ENCODE peak calls at places on chromosomes 2 and 18, in six cellular contexts. X is esophagus muscularis mucosa, K is K562, J is upper lobe of left lung, O is SK-N-SH, D is GM23338. H is an unnamed sample.

GRCh38 chr2:6780765-6781274 is 84.9 kb downstream of the CMPK2 start:
- DNase-seq in O (peak), X (no peak), J (peak), K (no peak), D (no peak), H (no peak)

GRCh38 chr18:50807199-50807598 is 12.6 kb downstream of the MRO start:
- DNase-seq in K (no peak), J (no peak), D (no peak), O (no peak), X (no peak), H (no peak)

GRCh38 chr2:10658041-10658913 is 31.5 kb downstream of the NOL10 start:
- DNase-seq in J (no peak), X (no peak), K (no peak), O (no peak), D (no peak), H (no peak)

GRCh38 chr2:213806125-213806726 is 522.0 kb downstream of the SPAG16 start:
- DNase-seq in O (peak), K (no peak), D (peak), J (no peak), X (no peak), H (no peak)

GRCh38 chr2:43758738-43759137 is 15.1 kb upstream of the DYNC2LI1 start:
- DNase-seq in X (no peak), D (no peak), J (no peak), K (no peak), O (no peak), H (no peak)

GRCh38 chr2:98508690-98509054 is 64.0 kb downstream of the INPP4A start:
- DNase-seq in O (no peak), K (peak), X (no peak), D (no peak), J (peak), H (no peak)

GRCh38 chr2:226911932-226912331 is 76.1 kb downstream of the RHBDD1 start:
- DNase-seq in K (no peak), D (no peak), J (no peak), X (no peak), O (no peak), H (no peak)

GRCh38 chr2:83103602-83104001 is 1355.5 kb downstream of the SUCLG1 start:
- DNase-seq in D (no peak), X (no peak), J (no peak), O (no peak), K (no peak), H (no peak)

GRCh38 chr2:237556773-237557632 is 9.4 kb upstream of the PRLH start:
- DNase-seq in J (no peak), O (no peak), X (no peak), K (no peak), D (no peak), H (no peak)

GRCh38 chr18:8912348-8913057 is 190.0 kb upstream of the NDUFV2 start:
- DNase-seq in O (no peak), J (peak), K (peak), D (peak), X (peak), H (no peak)

GRCh38 chr2:20521682-20522189 is 74.9 kb downstream of the RHOB start:
- DNase-seq in K (no peak), D (no peak), J (no peak), O (no peak), X (no peak), H (no peak)

GRCh38 chr2:177998006-177998405 is 74.6 kb downstream of the PDE11A start:
- DNase-seq in K (no peak), D (no peak), O (no peak), X (no peak), J (no peak), H (no peak)

GRCh38 chr2:28347596-28347995 is 45.1 kb upstream of the FOSL2 start:
- DNase-seq in O (no peak), K (no peak), J (no peak), D (no peak), X (no peak), H (no peak)

GRCh38 chr2:220779918-220780317 is 792.2 kb downstream of the EPHA4 start:
- DNase-seq in J (no peak), D (no peak), O (no peak), K (no peak), X (no peak), H (no peak)

GRCh38 chr2:235006461-235006860 is 54.6 kb downstream of the SH3BP4 start:
- DNase-seq in D (no peak), X (no peak), J (no peak), O (no peak), K (no peak), H (no peak)

GRCh38 chr2:197345846-197346370 is 35.3 kb upstream of the ANKRD44 start:
- DNase-seq in J (no peak), D (no peak), O (no peak), K (no peak), X (peak), H (no peak)

GRCh38 chr2:212532087-212532486 is 6.5 kb downstream of the ERBB4 start:
- DNase-seq in J (no peak), K (no peak), D (no peak), O (no peak), X (no peak), H (no peak)

GRCh38 chr2:238378230-238379095 is 48.3 kb upstream of the ASB1 start:
- DNase-seq in X (no peak), K (no peak), O (no peak), J (no peak), D (no peak), H (no peak)

GRCh38 chr2:151334082-151334815 is 23.1 kb upstream of the TNFAIP6 start:
- DNase-seq in X (peak), O (peak), K (no peak), D (no peak), J (no peak), H (no peak)

GRCh38 chr2:138239902-138240595 is 261.5 kb upstream of the SPOPL start:
- DNase-seq in J (no peak), O (no peak), K (no peak), X (no peak), D (no peak), H (no peak)

GRCh38 chr18:42414756-42415454 is 459.9 kb downstream of the PIK3C3 start:
- DNase-seq in X (no peak), J (no peak), O (no peak), D (no peak), K (no peak), H (no peak)

DNA sequence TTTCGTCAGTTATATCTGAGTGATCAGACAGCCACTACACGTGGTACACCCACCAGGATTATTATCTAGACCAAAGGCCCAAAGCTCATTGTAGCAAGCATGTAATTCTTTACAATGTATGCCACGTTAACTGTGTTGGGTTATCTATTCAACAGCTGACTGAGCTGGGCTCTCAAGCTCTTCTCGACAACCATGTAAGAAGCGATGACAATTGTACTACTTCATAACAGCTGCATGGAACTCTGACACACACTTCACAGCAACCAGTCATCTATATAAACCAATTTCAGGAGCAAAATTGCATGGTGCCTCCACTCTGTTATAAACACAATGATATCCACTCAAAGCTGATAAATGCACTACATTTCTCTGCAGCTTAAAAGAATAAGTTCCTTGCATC is 701.8 kb downstream of the NR4A2 start:
- DNase-seq in D (no peak), X (no peak), J (no peak), O (no peak), K (no peak), H (no peak)
- TF ChIP-seq POLR2AphosphoS5 in D (no peak), X (no peak), J (no peak), O (no peak), K (no peak), H (no peak)

GRCh38 chr2:207765960-207766582 is 3.6 kb downstream of the FZD5 start:
- DNase-seq in X (no peak), K (peak), J (no peak), D (peak), O (no peak), H (no peak)

GRCh38 chr2:207765541-207765940 is 4.2 kb downstream of the FZD5 start:
- DNase-seq in J (peak), O (no peak), D (peak), X (no peak), K (peak), H (no peak)

GRCh38 chr2:207763308-207763707 is 6.4 kb downstream of the FZD5 start:
- DNase-seq in D (no peak), J (no peak), K (no peak), O (no peak), X (no peak), H (no peak)

GRCh38 chr2:207762146-207762545 is 7.6 kb downstream of the FZD5 start:
- DNase-seq in J (no peak), K (no peak), O (no peak), X (no peak), D (no peak), H (no peak)

DNA sequence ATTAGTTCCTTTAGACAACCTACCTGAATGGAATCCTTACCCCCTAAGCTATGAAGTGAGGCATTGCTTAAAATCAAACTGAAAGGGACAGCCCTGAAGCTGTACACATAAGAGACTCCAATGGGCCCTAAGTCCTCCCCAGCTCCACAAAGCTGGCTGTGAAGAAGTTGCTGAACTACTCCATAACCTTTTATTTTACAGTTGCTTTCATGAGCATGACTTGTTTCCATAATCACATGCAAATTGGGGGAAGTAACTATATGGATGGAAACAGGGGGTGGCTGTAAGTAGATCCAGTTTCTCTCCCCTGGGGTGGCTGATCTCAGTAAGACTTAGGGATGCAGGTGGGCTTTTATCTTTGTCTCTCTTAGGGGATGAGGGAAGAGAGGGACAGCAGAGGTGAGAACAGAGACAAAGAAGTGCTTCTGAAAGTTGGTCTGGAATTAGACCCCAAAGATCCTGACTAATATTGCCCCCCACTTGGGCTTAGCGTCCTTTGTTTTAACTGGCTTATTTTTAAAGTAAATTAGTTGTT is 5.5 kb downstream of the FZD5 start:
- DNase-seq in X (no peak), O (no peak), J (no peak), D (peak), K (no peak), H (no peak)
- H3K4me3 ChIP-seq in X (no peak), O (no peak), J (no peak), D (peak), K (no peak), H (no peak)

DNA sequence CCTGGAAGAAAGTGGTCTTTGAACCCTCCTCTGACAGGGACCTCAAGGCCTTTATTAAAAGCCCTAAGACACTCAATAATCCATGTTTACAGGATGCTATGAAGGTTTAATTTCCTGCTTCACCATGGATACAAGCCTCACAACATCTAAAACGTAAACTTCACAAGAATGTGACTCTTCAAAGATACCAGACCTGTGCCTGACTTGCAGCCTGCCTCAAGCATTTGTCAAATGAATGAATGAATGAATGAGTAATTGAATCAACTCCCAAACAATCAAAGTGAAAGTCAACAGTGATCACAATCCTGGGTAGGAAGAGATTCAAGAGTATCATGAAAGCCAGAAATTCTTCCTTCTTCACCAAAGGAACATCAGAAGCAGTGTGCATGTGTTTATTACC is 30.4 kb downstream of the KLF7 start:
- DNase-seq in K (no peak), O (no peak), D (no peak), X (no peak), J (no peak), H (no peak)
- TF ChIP-seq POLR2AphosphoS5 in K (no peak), O (no peak), D (no peak), X (no peak), J (no peak), H (no peak)

DNA sequence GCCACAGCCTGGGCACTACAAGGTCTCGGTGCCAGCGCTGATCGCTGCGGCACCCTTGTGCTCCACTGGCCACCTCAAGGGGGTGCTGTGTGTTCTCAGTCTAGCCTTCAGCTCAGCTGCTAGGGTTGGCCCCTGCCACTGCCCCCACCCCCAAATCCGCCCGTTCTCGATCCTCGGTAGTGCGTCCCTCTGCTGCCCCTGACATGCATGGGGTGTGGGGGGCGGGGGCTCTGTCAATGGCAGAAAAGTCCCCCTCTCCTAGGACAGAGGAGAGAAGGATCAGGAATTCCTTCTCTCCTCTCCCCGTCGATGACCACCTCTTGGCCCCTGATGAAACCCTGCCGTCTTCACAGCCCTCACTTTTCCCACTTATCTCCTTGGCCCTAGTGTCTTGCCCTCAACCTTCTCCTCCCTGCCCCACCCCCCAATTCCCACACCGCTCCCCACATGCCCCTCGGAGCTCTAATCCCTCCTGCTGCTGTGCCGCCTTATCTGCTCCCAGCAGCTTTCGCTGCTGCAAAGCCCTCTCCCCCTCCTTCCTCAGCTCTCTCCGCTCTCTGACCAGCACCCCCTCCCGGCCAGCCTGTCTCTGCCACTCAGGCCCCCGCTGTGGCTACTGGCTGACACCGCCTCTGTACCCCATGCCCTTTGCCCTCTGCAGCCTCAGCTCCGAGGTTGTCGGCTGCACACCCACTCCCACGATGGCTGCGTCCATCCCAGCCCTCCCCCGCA is 4.3 kb upstream of the ASIC4 start:
- DNase-seq in K (peak), O (peak), J (peak), D (peak), X (no peak), H (no peak)
- H3K4me3 ChIP-seq in K (no peak), O (peak), J (peak), D (peak), X (peak), H (peak)

GRCh38 chr18:59651071-59651470 is 46.2 kb downstream of the CCBE1 start:
- DNase-seq in D (no peak), X (no peak), J (no peak), O (no peak), K (no peak), H (no peak)
- TF ChIP-seq POLR2AphosphoS5 in D (no peak), X (no peak), J (no peak), O (no peak), K (no peak), H (no peak)

DNA sequence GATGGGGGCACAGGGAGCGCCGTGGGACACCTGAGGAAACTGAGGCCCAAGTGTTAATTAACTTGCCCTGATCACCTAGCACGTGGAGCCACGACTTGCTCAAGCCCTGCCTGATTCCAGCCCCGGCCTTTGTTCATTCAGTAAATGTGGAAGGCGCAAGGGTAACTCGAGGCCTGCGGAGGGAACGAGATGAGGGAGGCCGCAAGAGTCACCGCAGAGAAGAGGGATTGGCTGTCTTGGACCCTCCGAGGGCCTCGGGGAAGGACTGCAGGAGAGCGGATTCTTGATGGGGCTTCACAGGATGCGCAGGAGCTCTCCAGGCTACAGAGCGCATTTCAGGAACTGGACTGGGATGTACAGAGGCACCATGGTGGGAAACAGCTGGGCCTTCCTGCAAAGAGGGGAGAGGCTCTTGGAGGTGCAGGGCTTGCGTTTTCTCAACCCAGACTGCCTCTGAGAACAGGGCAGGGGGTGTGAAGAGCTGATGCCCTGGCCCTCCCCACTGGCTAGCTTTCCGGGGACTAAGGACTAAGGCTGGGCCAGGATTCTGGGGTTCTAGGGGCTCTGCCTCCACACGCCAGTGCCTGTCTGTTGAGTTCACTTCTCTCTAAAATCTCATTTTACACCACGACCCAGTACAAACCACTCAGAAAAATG is 569 bp upstream of the ANKMY1 start:
- DNase-seq in O (no peak), K (no peak), D (peak), X (no peak), J (no peak), H (no peak)
- H3K4me3 ChIP-seq in O (no peak), K (no peak), D (peak), X (peak), J (peak), H (peak)

H was measured in vagina.